ENCODE peak calls at places on chromosome 18, in seven cellular contexts. A is activated B cell treated with CpG ODN at 0.5 μM for 24 hours; Z is naive B cell; K is activated CD4-positive, alpha-beta T cell treated with anti-CD3 and anti-CD28 coated beads for 36 hours; W is pancreas; E is activated naive CD4-positive, alpha-beta T cell treated with anti-CD3 and anti-CD28 coated beads, Interleukin-2, amount 50 U/mL, for 72 hours; C is left lung. D is an unnamed sample.

GRCh38 chr18:22946217-22946616 is 13.1 kb downstream of the RBBP8 start:
- ATAC-seq in E (no peak), Z (no peak), K (no peak), A (no peak), C (no peak), W (no peak), D (no peak)

GRCh38 chr18:78731423-78732032 is 248.1 kb upstream of the SALL3 start:
- ATAC-seq in E (no peak), W (no peak), A (no peak), C (no peak), Z (no peak), K (no peak), D (no peak)

GRCh38 chr18:31687529-31687928 is 3.1 kb upstream of the B4GALT6 start:
- ATAC-seq in A (no peak), K (no peak), E (no peak), W (no peak), Z (no peak), C (no peak), D (no peak)

GRCh38 chr18:62919109-62919838 is 203.9 kb downstream of the PHLPP1 start:
- ATAC-seq in Z (no peak), E (no peak), W (no peak), K (no peak), C (no peak), A (no peak), D (no peak)

GRCh38 chr18:41905786-41906527 is 49.1 kb upstream of the PIK3C3 start:
- ATAC-seq in Z (no peak), A (no peak), C (no peak), W (no peak), K (peak), E (peak), D (no peak)

GRCh38 chr18:1559563-1559962 is 654.9 kb downstream of the ADCYAP1 start:
- ATAC-seq in K (no peak), Z (no peak), W (peak), E (no peak), C (peak), A (no peak), D (no peak)

GRCh38 chr18:79068299-79068945 is 772 bp upstream of the ATP9B start:
- ATAC-seq in Z (peak), A (no peak), K (peak), E (peak), W (no peak), C (no peak), D (no peak)

GRCh38 chr18:22193466-22193865 is 24.1 kb downstream of the GATA6 start:
- ATAC-seq in A (no peak), C (no peak), W (no peak), E (no peak), K (no peak), Z (no peak), D (no peak)

GRCh38 chr18:13616525-13617035 is 109.8 kb downstream of the FAM210A start:
- ATAC-seq in W (no peak), K (no peak), A (no peak), Z (no peak), C (no peak), E (no peak), D (no peak)